ENCODE peak calls at places on chromosome 4, in five cellular contexts. X, U, W, P and H are unnamed samples.

GRCh38 chr4:110475881-110476818 is at the start of gene ENPEP:
- DNase-seq in P (peak), X (no peak), W (peak), U (peak), H (no peak)

GRCh38 chr4:17066241-17066640 is 167.8 kb upstream of the LDB2 start:
- DNase-seq in P (peak), W (peak), X (no peak), U (no peak), H (peak)

GRCh38 chr4:182324282-182324681 is 81.1 kb downstream of the TENM3 start:
- DNase-seq in U (no peak), P (no peak), X (no peak), W (no peak), H (no peak)

GRCh38 chr4:10007436-10007740 is 13.9 kb downstream of the SLC2A9 start:
- DNase-seq in P (no peak), W (no peak), U (no peak), X (no peak), H (no peak)

GRCh38 chr4:111923786-111924185 is 221.5 kb upstream of the FAM241A start:
- DNase-seq in P (no peak), X (no peak), U (no peak), W (peak), H (peak)

GRCh38 chr4:41575207-41575606 is 37.2 kb downstream of the LIMCH1 start:
- DNase-seq in W (no peak), P (no peak), X (no peak), U (no peak), H (no peak)

GRCh38 chr4:31548823-31549222 is 828.7 kb downstream of the PCDH7 start:
- DNase-seq in P (no peak), U (no peak), W (peak), X (no peak), H (peak)

GRCh38 chr4:97252615-97253154 is 890.6 kb downstream of the STPG2 start:
- DNase-seq in U (no peak), X (no peak), W (peak), P (no peak), H (peak)

GRCh38 chr4:95835672-95836071 is 4.2 kb upstream of the PDHA2 start:
- DNase-seq in X (peak), P (peak), U (no peak), W (no peak), H (no peak)

GRCh38 chr4:8316911-8317351 is 47.4 kb downstream of the HTRA3 start:
- DNase-seq in P (no peak), W (no peak), X (no peak), U (peak), H (no peak)

GRCh38 chr4:7799723-7800122 is 139.9 kb downstream of the AFAP1 start:
- DNase-seq in X (no peak), U (no peak), P (no peak), W (no peak), H (no peak)

GRCh38 chr4:129113919-129114318 is 18.0 kb downstream of the C4orf33 start:
- DNase-seq in P (no peak), W (no peak), U (no peak), X (no peak), H (no peak)

GRCh38 chr4:71009796-71010588 is 16.5 kb downstream of the DCK start:
- DNase-seq in P (peak), U (no peak), W (peak), X (peak), H (peak)

GRCh38 chr4:4405358-4405962 is 18.6 kb downstream of the NSG1 start:
- DNase-seq in W (no peak), P (no peak), X (no peak), U (peak), H (no peak)

GRCh38 chr4:5884804-5885203 is 8.1 kb downstream of the CRMP1 start:
- DNase-seq in X (no peak), P (no peak), W (no peak), U (no peak), H (no peak)

GRCh38 chr4:10013722-10014121 is 7.6 kb downstream of the SLC2A9 start:
- DNase-seq in X (peak), U (no peak), P (peak), W (no peak), H (no peak)

GRCh38 chr4:78784255-78784654 is 8.1 kb downstream of the BMP2K start:
- DNase-seq in X (no peak), W (peak), U (no peak), P (no peak), H (peak)

GRCh38 chr4:137638934-137639333 is 106.6 kb upstream of the PCDH18 start:
- DNase-seq in U (no peak), P (no peak), W (no peak), X (no peak), H (no peak)

GRCh38 chr4:72977936-72978485 is 91.5 kb downstream of the COX18 start:
- DNase-seq in W (peak), X (no peak), P (no peak), U (no peak), H (peak)

GRCh38 chr4:1644906-1645657 is 39.0 kb downstream of the FAM53A start:
- DNase-seq in X (no peak), U (peak), W (peak), P (peak), H (peak)
- H3K27ac ChIP-seq in X (no peak), U (no peak), W (no peak), P (no peak), H (no peak)

DNA sequence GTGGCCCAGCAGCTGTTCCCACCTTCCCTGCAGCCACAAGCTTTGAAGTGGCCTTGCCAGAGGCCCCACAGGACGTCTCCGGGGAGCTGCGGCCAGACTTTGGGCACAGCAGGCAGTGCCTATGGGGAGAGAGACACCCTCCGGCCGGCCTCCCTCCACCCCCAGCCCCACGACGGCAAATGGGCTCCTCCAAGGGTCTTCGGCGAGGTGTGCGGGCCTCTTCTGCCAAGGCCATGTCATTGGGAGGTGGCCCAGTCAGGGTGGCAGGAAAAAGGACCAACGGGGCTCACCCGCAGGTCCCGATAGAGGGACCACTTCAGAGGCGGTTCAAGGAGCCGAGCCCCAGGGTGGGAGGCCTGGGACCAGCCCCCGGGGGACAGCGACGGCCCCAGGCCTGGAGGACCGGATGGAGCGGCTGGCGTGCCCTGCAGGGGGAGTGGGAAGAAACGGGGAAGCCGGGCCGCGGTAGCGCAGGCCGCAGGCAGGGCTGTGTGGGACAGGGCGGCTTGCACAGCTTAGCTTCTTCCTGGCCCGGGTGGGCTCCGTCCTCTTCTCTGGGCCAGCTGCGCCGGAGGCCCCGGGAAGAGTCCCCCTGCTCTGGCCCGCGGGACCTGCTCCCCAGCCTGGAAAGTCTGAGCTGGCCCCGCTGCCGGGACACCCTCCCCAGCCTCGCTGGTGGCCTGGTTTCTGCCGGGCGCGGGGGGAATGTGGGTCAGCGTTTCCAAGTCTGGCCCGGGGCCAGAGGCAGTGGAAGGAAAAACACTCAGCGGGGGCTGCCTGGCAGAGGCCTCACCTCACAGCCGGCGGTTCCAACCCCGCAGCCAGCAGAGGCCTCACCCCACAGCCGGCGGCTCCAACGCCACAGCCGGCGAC is 21.9 kb upstream of the SPON2 start:
- DNase-seq in U (peak), X (no peak), P (no peak), W (no peak), H (no peak)
- H3K9ac ChIP-seq in U (no peak), X (no peak), P (no peak), W (peak), H (peak)

DNA sequence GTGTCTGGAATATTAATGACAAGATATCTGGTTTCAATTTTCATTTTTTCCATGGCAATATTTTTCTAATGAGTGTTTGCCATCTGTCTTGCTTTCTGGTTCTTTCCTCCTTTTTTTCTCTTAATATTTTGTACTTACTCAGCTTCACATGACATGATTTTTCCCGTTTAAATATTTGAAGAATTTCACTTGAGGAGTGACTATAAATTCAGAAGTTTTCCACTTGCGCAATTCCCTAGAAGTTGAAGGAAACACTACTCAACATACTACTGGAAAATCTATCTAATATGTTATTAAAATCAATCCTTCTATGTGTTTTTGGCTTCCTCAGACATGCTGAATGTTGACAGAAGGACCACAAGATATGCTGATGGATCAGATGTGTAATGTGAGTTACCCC is 36.8 kb upstream of the BANK1 start:
- DNase-seq in U (no peak), P (no peak), W (peak), X (no peak), H (peak)
- H3K27ac ChIP-seq in U (no peak), P (no peak), W (no peak), X (no peak), H (no peak)

GRCh38 chr4:175790067-175790466 is 22.0 kb downstream of the GPM6A start:
- DNase-seq in P (peak), X (no peak), W (no peak), U (no peak), H (no peak)
- H3K9ac ChIP-seq in P (no peak), X (no peak), W (no peak), U (no peak), H (no peak)

DNA sequence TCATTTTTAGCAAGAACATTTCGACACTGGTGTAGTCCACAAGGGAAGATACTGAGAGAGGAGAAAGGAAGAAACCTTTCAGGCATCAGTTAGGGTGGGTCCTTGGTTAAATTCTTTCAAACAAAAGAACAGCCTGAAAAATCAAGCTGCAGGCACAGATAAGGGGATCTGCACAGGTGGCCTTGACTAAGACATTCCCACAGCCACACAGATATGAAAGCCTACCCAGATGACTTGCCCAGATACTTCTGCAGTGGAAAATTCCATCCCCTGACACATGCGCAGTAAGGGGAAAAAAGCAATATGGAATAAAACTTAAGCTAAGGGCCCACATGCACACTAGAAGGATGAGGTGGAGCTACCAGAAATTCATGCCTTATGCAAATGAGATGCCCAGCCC is 8.9 kb upstream of the TMEM165 start:
- DNase-seq in U (no peak), X (no peak), W (no peak), P (no peak), H (no peak)
- H3K27ac ChIP-seq in U (no peak), X (no peak), W (no peak), P (no peak), H (no peak)

GRCh38 chr4:142475663-142476062 is 370.4 kb downstream of the INPP4B start:
- DNase-seq in W (peak), X (no peak), P (no peak), U (no peak), H (no peak)
- H3K9ac ChIP-seq in W (no peak), X (no peak), P (no peak), U (no peak), H (no peak)

GRCh38 chr4:144663852-144664488 is 18.0 kb downstream of the HHIP start:
- DNase-seq in P (no peak), X (no peak), W (no peak), U (no peak), H (no peak)
- H3K27ac ChIP-seq in P (no peak), X (no peak), W (no peak), U (no peak), H (no peak)

GRCh38 chr4:26140150-26140898 is 180.5 kb upstream of the RBPJ start:
- DNase-seq in U (no peak), X (no peak), W (peak), P (peak), H (peak)

GRCh38 chr4:26144526-26145167 is 176.2 kb upstream of the RBPJ start:
- DNase-seq in U (no peak), X (no peak), P (no peak), W (peak), H (peak)

GRCh38 chr4:26141916-26142638 is 178.7 kb upstream of the RBPJ start:
- DNase-seq in W (peak), U (no peak), P (peak), X (no peak), H (no peak)

GRCh38 chr4:26139310-26139924 is 181.4 kb upstream of the RBPJ start:
- DNase-seq in X (no peak), U (no peak), P (peak), W (no peak), H (no peak)

GRCh38 chr4:26141101-26141830 is 179.5 kb upstream of the RBPJ start:
- DNase-seq in W (no peak), X (no peak), U (no peak), P (peak), H (no peak)
- H3K9ac ChIP-seq in W (no peak), X (no peak), U (no peak), P (no peak), H (no peak)